ENCODE peak calls at places on chromosomes 16 and 17, in seven cellular contexts. N, F, Q, E, P, S and J are unnamed samples.

GRCh38 chr16:3292604-3293003 is 9.3 kb downstream of the ZNF263 start:
- DNase-seq in N (no peak), F (no peak), Q (no peak), E (no peak), P (no peak), S (no peak), J (no peak)

GRCh38 chr17:17706140-17707060 is 25.1 kb downstream of the RAI1 start:
- DNase-seq in N (no peak), F (no peak), Q (no peak), E (no peak), P (no peak), S (no peak), J (peak)

GRCh38 chr16:7303014-7303676 is 29.5 kb upstream of the RBFOX1 start:
- DNase-seq in N (no peak), F (no peak), Q (no peak), E (no peak), P (no peak), S (peak), J (peak)

GRCh38 chr16:188674-189073 is 8.4 kb downstream of the HBQ1 start:
- DNase-seq in N (no peak), F (no peak), Q (no peak), E (no peak), P (no peak), S (no peak), J (no peak)

GRCh38 chr16:75074920-75075687 is 41.5 kb downstream of the LDHD start:
- DNase-seq in N (no peak), F (peak), Q (peak), E (no peak), P (no peak), S (no peak), J (no peak)

GRCh38 chr17:58334661-58335060 is 6.1 kb upstream of the TSPOAP1 start:
- DNase-seq in N (no peak), F (no peak), Q (peak), E (no peak), P (no peak), S (no peak), J (peak)

GRCh38 chr17:34485999-34486398 is 93.4 kb upstream of the TMEM132E start:
- DNase-seq in N (no peak), F (no peak), Q (no peak), E (no peak), P (no peak), S (no peak), J (no peak)

GRCh38 chr16:23432176-23433128 is 20.5 kb downstream of the COG7 start:
- DNase-seq in N (no peak), F (no peak), Q (no peak), E (no peak), P (no peak), S (no peak), J (no peak)

GRCh38 chr17:75531724-75532090 is 6.2 kb downstream of the LLGL2 start:
- DNase-seq in N (no peak), F (no peak), Q (no peak), E (no peak), P (no peak), S (no peak), J (peak)

DNA sequence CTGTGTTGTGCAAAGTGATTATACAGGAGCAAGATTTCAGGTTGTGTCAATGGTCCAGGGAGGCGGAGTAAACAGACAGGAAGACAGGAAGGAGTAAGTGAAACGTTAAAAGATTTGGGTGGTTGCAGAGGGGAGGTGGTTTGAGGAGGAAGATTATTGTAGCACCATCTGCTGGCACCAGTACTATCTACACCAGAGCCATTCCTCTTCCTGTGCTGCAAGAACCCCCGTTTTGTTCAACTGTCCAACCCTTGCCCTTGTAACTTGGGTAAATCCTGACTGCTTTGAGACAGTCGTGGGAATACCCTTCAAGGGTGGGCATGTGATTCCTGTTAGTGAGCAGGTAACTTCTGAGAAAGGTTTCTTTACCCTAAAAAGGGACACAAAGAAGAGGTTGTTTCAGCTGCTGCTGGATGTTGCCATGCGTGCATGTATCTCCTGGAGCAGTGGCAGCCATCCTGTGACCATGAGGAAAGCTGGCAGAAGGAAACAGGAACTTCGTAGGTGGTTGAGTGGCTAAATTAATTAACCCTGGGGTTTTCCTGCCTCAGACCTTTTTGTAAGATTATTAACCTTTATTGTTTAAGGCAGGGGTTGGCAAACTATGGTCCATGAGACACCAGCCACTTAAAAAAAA is 124.1 kb downstream of the PRKCA start:
- DNase-seq in N (no peak), F (peak), Q (no peak), E (no peak), P (no peak), S (no peak), J (peak)
- TF ChIP-seq CTCF in N (peak), F (peak), Q (no peak), E (no peak), P (peak), S (no peak), J (peak)

GRCh38 chr17:15920758-15921239 is 24.1 kb upstream of the ADORA2B start:
- DNase-seq in N (no peak), F (no peak), Q (no peak), E (no peak), P (peak), S (no peak), J (no peak)

GRCh38 chr17:15918261-15918660 is 26.7 kb upstream of the ADORA2B start:
- DNase-seq in N (no peak), F (no peak), Q (no peak), E (no peak), P (no peak), S (no peak), J (no peak)

GRCh38 chr17:15917439-15918027 is 27.4 kb upstream of the ADORA2B start:
- DNase-seq in N (no peak), F (no peak), Q (no peak), E (no peak), P (no peak), S (no peak), J (peak)

GRCh38 chr17:15918661-15919259 is 26.2 kb upstream of the ADORA2B start:
- DNase-seq in N (no peak), F (no peak), Q (no peak), E (no peak), P (no peak), S (no peak), J (no peak)

GRCh38 chr17:15919466-15919865 is 25.5 kb upstream of the ADORA2B start:
- DNase-seq in N (no peak), F (no peak), Q (no peak), E (no peak), P (no peak), S (no peak), J (no peak)
- TF ChIP-seq CTCF in N (no peak), F (no peak), Q (no peak), E (no peak), P (no peak), S (no peak), J (no peak)

DNA sequence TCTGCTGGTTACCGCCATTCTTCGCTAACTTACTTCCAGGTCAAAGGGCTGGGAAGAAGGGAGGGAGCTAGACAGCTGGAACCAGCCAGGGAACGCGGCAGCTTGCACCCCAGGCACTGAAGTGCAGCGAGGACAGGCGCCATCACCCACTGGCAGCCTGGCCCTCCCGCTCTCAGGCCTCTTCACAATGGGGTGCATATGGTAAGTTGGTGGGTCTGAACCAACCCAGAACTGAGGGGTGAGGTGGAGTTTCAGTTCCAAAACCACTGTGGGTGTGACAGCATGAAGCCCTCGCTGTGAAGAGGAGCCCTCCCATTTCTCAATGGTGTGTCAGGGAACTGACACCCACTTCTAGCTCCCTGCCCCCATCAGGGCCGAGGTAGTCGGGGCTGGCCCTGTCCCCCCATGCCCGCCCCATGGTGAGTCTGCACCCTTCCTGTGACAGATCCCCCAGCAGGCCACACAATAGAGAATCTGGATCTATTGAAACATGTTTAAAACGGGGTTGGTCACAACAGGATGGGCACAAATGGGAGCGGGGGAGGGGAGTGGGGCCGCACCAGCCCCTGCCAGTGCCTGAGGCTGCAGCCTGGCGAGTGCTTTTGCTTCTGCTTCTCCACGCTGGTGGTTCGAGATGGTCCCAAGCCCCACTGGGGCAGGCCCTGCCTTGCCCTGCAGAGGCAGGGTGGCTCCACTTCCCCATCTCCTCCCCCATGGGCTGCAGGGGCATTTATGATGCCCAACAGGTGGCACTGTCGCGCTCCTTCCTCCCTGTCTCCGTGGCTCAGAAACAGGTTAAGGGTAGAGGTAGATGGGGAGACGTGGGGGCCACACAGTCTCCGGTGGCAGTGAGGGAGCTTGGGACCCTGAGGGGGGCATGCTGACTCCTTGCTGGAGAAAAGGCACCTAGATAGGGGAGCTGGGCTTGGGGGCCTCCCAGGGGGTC is 2.3 kb downstream of the LIMD2 start:
- DNase-seq in N (no peak), F (peak), Q (peak), E (no peak), P (no peak), S (peak), J (peak)
- TF ChIP-seq CTCF in N (peak), F (peak), Q (peak), E (no peak), P (peak), S (peak), J (peak)

GRCh38 chr16:54936086-54936978 is 5.7 kb downstream of the IRX5 start:
- DNase-seq in N (no peak), F (no peak), Q (no peak), E (no peak), P (no peak), S (peak), J (peak)

GRCh38 chr16:54938351-54939346 is 8.0 kb downstream of the IRX5 start:
- DNase-seq in N (no peak), F (no peak), Q (no peak), E (no peak), P (no peak), S (peak), J (peak)

GRCh38 chr16:54937673-54938350 is 7.1 kb downstream of the IRX5 start:
- DNase-seq in N (no peak), F (no peak), Q (no peak), E (no peak), P (no peak), S (no peak), J (no peak)

GRCh38 chr16:54935411-54936085 is 4.9 kb downstream of the IRX5 start:
- DNase-seq in N (no peak), F (no peak), Q (no peak), E (no peak), P (no peak), S (no peak), J (no peak)

GRCh38 chr16:54936979-54937672 is 6.5 kb downstream of the IRX5 start:
- DNase-seq in N (no peak), F (no peak), Q (peak), E (no peak), P (no peak), S (peak), J (peak)
- TF ChIP-seq CTCF in N (peak), F (no peak), Q (no peak), E (no peak), P (peak), S (peak), J (peak)

GRCh38 chr16:85546585-85547447 is 66.3 kb upstream of the GSE1 start:
- DNase-seq in N (no peak), F (no peak), Q (no peak), E (no peak), P (no peak), S (no peak), J (peak)
- TF ChIP-seq CTCF in N (no peak), F (no peak), Q (no peak), E (no peak), P (peak), S (no peak), J (peak)

GRCh38 chr17:28357901-28358197 is 522 bp upstream of the POLDIP2 start:
- DNase-seq in N (no peak), F (no peak), Q (no peak), E (no peak), P (no peak), S (no peak), J (no peak)

GRCh38 chr17:28363186-28363585 is 1.8 kb downstream of the SEBOX start:
- DNase-seq in N (no peak), F (no peak), Q (no peak), E (no peak), P (no peak), S (no peak), J (peak)

DNA sequence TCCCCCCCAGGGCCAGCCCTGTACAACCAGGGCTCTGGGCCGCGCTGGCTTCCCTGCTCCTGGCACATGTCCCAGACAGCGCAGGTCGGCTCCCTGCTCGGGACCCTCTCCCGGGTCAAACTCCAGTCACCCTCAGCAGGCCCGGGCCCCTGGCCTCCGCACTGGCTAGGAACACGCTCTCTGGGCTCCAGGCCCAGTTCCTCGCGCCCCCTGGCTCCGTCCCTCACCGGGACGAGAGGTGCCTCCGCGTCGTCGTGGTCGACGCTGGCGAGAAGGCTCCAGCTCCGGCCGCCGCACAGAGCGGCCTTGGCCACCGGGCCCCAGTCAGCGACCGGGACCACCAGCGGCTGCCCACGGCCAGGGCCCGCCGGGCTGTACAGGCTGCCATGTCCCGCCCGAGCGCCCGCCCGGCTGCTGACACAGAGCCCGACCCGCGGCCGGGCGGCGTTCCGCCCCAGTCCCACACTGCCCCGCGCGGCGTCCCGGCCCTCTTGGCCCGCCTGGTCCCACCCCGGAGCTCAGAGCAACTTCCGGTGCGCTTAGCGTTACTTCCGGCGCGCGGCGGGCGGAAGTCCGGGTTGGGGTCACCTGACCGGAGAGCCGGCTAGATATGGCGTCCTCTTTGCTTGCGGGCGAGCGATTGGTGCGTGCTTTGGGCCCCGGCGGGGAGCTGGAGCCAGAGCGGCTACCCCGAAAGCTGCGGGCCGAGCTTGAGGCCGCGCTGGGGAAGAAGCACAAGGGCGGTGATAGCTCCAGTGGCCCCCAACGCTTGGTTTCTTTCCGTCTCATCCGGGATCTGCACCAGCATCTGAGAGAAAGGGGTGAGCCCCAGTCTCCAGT is at the start of gene POLDIP2:
- DNase-seq in N (peak), F (peak), Q (peak), E (peak), P (peak), S (peak), J (peak)
- TF ChIP-seq CTCF in N (peak), F (no peak), Q (peak), E (no peak), P (no peak), S (no peak), J (peak)

GRCh38 chr17:53033297-53033696 is 789.4 kb upstream of the KIF2B start:
- DNase-seq in N (no peak), F (no peak), Q (no peak), E (no peak), P (no peak), S (no peak), J (no peak)

GRCh38 chr17:53032861-53033271 is 789.9 kb upstream of the KIF2B start:
- DNase-seq in N (no peak), F (no peak), Q (no peak), E (no peak), P (no peak), S (peak), J (peak)
- TF ChIP-seq CTCF in N (no peak), F (no peak), Q (no peak), E (no peak), P (no peak), S (no peak), J (peak)